ENCODE peak calls at places on chromosomes 7 and 10, in four cellular contexts. M is T-cell, S is A172, L is BE2C. G is an unnamed sample.

GRCh38 chr10:49668684-49669083 is 10.8 kb upstream of the C10orf53 start:
- DNase-seq in M (no peak), S (no peak), L (no peak), G (no peak)

GRCh38 chr10:87030912-87031635 is 11.0 kb downstream of the FAM25A start:
- DNase-seq in M (no peak), S (no peak), L (no peak), G (no peak)

GRCh38 chr10:7192041-7192440 is 218.8 kb downstream of the SFMBT2 start:
- DNase-seq in M (no peak), S (no peak), L (no peak), G (no peak)

GRCh38 chr10:4263281-4263921 is 478.4 kb upstream of the KLF6 start:
- DNase-seq in M (no peak), S (no peak), L (no peak), G (no peak)

GRCh38 chr7:96636979-96637378 is 72.7 kb downstream of the SEM1 start:
- DNase-seq in M (no peak), S (no peak), L (no peak), G (no peak)

GRCh38 chr7:32163141-32163806 is 93.1 kb upstream of the PDE1C start:
- DNase-seq in M (no peak), S (peak; percentile 100), L (no peak), G (no peak)

GRCh38 chr7:25716421-25716820 is 435.6 kb upstream of the NFE2L3 start:
- DNase-seq in M (no peak), S (peak; percentile 64), L (no peak), G (no peak)

GRCh38 chr10:95237376-95238170 is 43.5 kb downstream of the ACSM6 start:
- DNase-seq in M (no peak), S (peak; percentile 64), L (no peak), G (no peak)

GRCh38 chr7:148856035-148856881 is 27.8 kb downstream of the EZH2 start:
- DNase-seq in M (peak; percentile 54), S (peak; percentile 19), L (peak; percentile 29), G (no peak)

GRCh38 chr10:29157321-29157720 is 131.5 kb upstream of the LYZL1 start:
- DNase-seq in M (no peak), S (no peak), L (no peak), G (no peak)

GRCh38 chr10:31646519-31646918 is 282.1 kb downstream of the ARHGAP12 start:
- DNase-seq in M (no peak), S (peak; percentile 60), L (no peak), G (no peak)

GRCh38 chr7:3493499-3493898 is 192.4 kb downstream of the SDK1 start:
- DNase-seq in M (no peak), S (peak; percentile 78), L (no peak), G (no peak)

GRCh38 chr10:43249151-43249961 is 17.5 kb downstream of the RASGEF1A start:
- DNase-seq in M (no peak), S (no peak), L (peak; percentile 2), G (no peak)

GRCh38 chr10:22246680-22247391 is 29.0 kb upstream of the EBLN1 start:
- DNase-seq in M (no peak), S (peak; percentile 95), L (no peak), G (no peak)

GRCh38 chr7:537911-538634 is 18.4 kb upstream of the PDGFA start:
- DNase-seq in M (no peak), S (peak; percentile 99), L (no peak), G (no peak)

GRCh38 chr7:158811461-158811860 is 17.8 kb downstream of the ESYT2 start:
- DNase-seq in M (peak; percentile 31), S (peak; percentile 43), L (no peak), G (no peak)

GRCh38 chr10:33114451-33114944 is 156.5 kb upstream of the ITGB1 start:
- DNase-seq in M (no peak), S (peak; percentile 34), L (no peak), G (no peak)

GRCh38 chr7:44914992-44915607 is 29.8 kb upstream of the PURB start:
- DNase-seq in M (peak; percentile 44), S (no peak), L (no peak), G (no peak)

GRCh38 chr10:99467236-99467999 is 37.0 kb upstream of the GOT1 start:
- DNase-seq in M (no peak), S (no peak), L (no peak), G (no peak)